ENCODE peak calls at places on chromosomes 13 and 19, in six cellular contexts. Q is amygdala, R is mesenteric fat pad, X is AG08395, K is kidney glomerular epithelial cell, B is mucosa of gallbladder. F is an unnamed sample.

GRCh38 chr13:29961036-29961685 is 110.7 kb upstream of the UBL3 start:
- DNase-seq in Q (no peak), R (no peak), X (no peak), K (no peak), B (no peak), F (no peak)

GRCh38 chr13:114063545-114064515 is 68.6 kb downstream of the RASA3 start:
- DNase-seq in Q (no peak), R (no peak), X (peak; percentile 42), K (no peak), B (no peak), F (no peak)

GRCh38 chr13:36282818-36283432 is 14.7 kb downstream of the CCDC169 start:
- DNase-seq in Q (no peak), R (no peak), X (peak; percentile 55), K (peak; percentile 45), B (no peak), F (no peak)

GRCh38 chr19:8321760-8322637 is 703 bp downstream of the RPS28 start:
- DNase-seq in Q (no peak), R (no peak), X (no peak), K (no peak), B (peak; percentile 30), F (no peak)

GRCh38 chr19:35041548-35042055 is at the start of gene HPN:
- DNase-seq in Q (no peak), R (no peak), X (no peak), K (no peak), B (peak; percentile 33), F (no peak)

GRCh38 chr19:51422053-51422448 is 4.6 kb upstream of the SIGLEC10 start:
- DNase-seq in Q (no peak), R (peak; percentile 94), X (peak; percentile 90), K (peak; percentile 71), B (peak; percentile 90), F (peak; percentile 83)

GRCh38 chr19:57850553-57851017 is 926 bp downstream of the ZNF587 start:
- DNase-seq in Q (no peak), R (no peak), X (peak; percentile 16), K (peak; percentile 83), B (peak; percentile 70), F (no peak)

GRCh38 chr19:2807379-2808128 is 12.1 kb upstream of the ZNF554 start:
- DNase-seq in Q (no peak), R (no peak), X (no peak), K (no peak), B (no peak), F (no peak)

GRCh38 chr19:39144487-39145071 is 19.0 kb downstream of the PAK4 start:
- DNase-seq in Q (no peak), R (no peak), X (peak; percentile 11), K (no peak), B (no peak), F (no peak)

F was measured in activated naive CD4-positive, alpha-beta T cell treated with anti-CD3 and anti-CD28 coated beads, Interleukin-2, amount 50 U/mL, for 16 hours.